ENCODE peak calls at places on chromosome 22, in four cellular contexts. M is DMS53; B is stimulated activated CD8-positive, alpha-beta memory T cell treated with anti-CD3 and anti-CD28 coated beads, Interleukin-4, amount 100 ng/mL, for 24 hours; C is kidney. A is an unnamed sample.

GRCh38 chr22:25493794-25494193 is 70.7 kb upstream of the GRK3 start:
- DNase-seq in M (no peak), B (no peak), C (no peak), A (no peak)

GRCh38 chr22:29183971-29184595 is 21.6 kb upstream of the EMID1 start:
- DNase-seq in M (no peak), B (no peak), C (no peak), A (no peak)

GRCh38 chr22:30538280-30538679 is 8.3 kb downstream of the SEC14L6 start:
- DNase-seq in M (no peak), B (no peak), C (no peak), A (peak; percentile 36)

GRCh38 chr22:29054251-29054767 is 7.3 kb downstream of the C22orf31 start:
- DNase-seq in M (no peak), B (no peak), C (no peak), A (no peak)

GRCh38 chr22:19478086-19478392 is 954 bp downstream of the UFD1 start:
- DNase-seq in M (no peak), B (no peak), C (no peak), A (no peak)

GRCh38 chr22:47299879-47300697 is 537.6 kb downstream of the TBC1D22A start:
- DNase-seq in M (no peak), B (no peak), C (no peak), A (no peak)

GRCh38 chr22:17258015-17258827 is 39.0 kb upstream of the ADA2 start:
- DNase-seq in M (peak; percentile 96), B (peak; percentile 30), C (peak; percentile 85), A (peak; percentile 97)

GRCh38 chr22:27962268-27963191 is 43.5 kb upstream of the PITPNB start:
- DNase-seq in M (peak; percentile 0), B (no peak), C (no peak), A (peak; percentile 59)

GRCh38 chr22:49184736-49185135 is 642.9 kb downstream of the BRD1 start:
- DNase-seq in M (no peak), B (no peak), C (peak; percentile 25), A (no peak)

GRCh38 chr22:48106215-48106614 is 1343.8 kb downstream of the TBC1D22A start:
- DNase-seq in M (no peak), B (no peak), C (no peak), A (no peak)

GRCh38 chr22:32820131-32820882 is 18.8 kb downstream of the TIMP3 start:
- DNase-seq in M (no peak), B (no peak), C (no peak), A (no peak)

GRCh38 chr22:28316014-28316413 is 363.6 kb downstream of the TTC28 start:
- DNase-seq in M (no peak), B (no peak), C (no peak), A (no peak)

GRCh38 chr22:29208879-29209623 is 3.4 kb downstream of the EMID1 start:
- DNase-seq in M (no peak), B (no peak), C (no peak), A (peak; percentile 55)

GRCh38 chr22:50727678-50728522 is 10.1 kb upstream of the ACR start:
- DNase-seq in M (no peak), B (no peak), C (peak; percentile 39), A (peak; percentile 39)

GRCh38 chr22:17741866-17742527 is 32.3 kb downstream of the BID start:
- DNase-seq in M (no peak), B (no peak), C (no peak), A (no peak)

GRCh38 chr22:30044369-30044768 is 35.9 kb upstream of the HORMAD2 start:
- DNase-seq in M (peak; percentile 41), B (no peak), C (no peak), A (peak; percentile 43)

GRCh38 chr22:17707526-17707925 is 66.7 kb downstream of the BID start:
- DNase-seq in M (no peak), B (no peak), C (no peak), A (no peak)